ENCODE peak calls at places on chromosomes 3 and 15, in five cellular contexts. D is Panc1, H is esophagus muscularis mucosa, I is breast epithelium, N is GM12878. U is an unnamed sample.

GRCh38 chr3:158091526-158091925 is 14.7 kb downstream of the SHOX2 start:
- DNase-seq in D (no peak), H (no peak), I (no peak), N (no peak), U (no peak)

GRCh38 chr3:17478673-17479072 is 263.8 kb downstream of the TBC1D5 start:
- DNase-seq in D (peak), H (no peak), I (no peak), N (no peak), U (no peak)

GRCh38 chr3:183249006-183249718 is 3.9 kb upstream of the B3GNT5 start:
- DNase-seq in D (no peak), H (no peak), I (no peak), N (no peak), U (no peak)

GRCh38 chr15:67755936-67756335 is 69.4 kb upstream of the SKOR1 start:
- DNase-seq in D (no peak), H (no peak), I (no peak), N (no peak), U (no peak)

GRCh38 chr3:51967384-51968174 is at the start of gene PCBP4:
- DNase-seq in D (no peak), H (no peak), I (peak), N (no peak), U (no peak)

GRCh38 chr15:66089049-66089448 is 164.5 kb downstream of the MEGF11 start:
- DNase-seq in D (no peak), H (no peak), I (no peak), N (no peak), U (no peak)

GRCh38 chr3:102037791-102038190 is 188.5 kb downstream of the NFKBIZ start:
- DNase-seq in D (no peak), H (no peak), I (no peak), N (no peak), U (no peak)

GRCh38 chr15:80437492-80437891 is 33.3 kb downstream of the ARNT2 start:
- DNase-seq in D (no peak), H (no peak), I (no peak), N (no peak), U (no peak)

GRCh38 chr15:33801954-33802353 is 166.3 kb upstream of the CHRM5 start:
- DNase-seq in D (no peak), H (no peak), I (no peak), N (no peak), U (peak)

GRCh38 chr3:57279685-57280084 is 12.8 kb downstream of the ASB14 start:
- DNase-seq in D (no peak), H (no peak), I (no peak), N (no peak), U (no peak)

GRCh38 chr3:172437713-172438112 is 10.5 kb downstream of the GHSR start:
- DNase-seq in D (no peak), H (no peak), I (no peak), N (no peak), U (no peak)

GRCh38 chr3:61141697-61142096 is 109.6 kb downstream of the FHIT start:
- DNase-seq in D (no peak), H (no peak), I (no peak), N (no peak), U (no peak)

GRCh38 chr3:43871627-43872245 is 181.0 kb downstream of the ABHD5 start:
- DNase-seq in D (no peak), H (peak), I (no peak), N (no peak), U (no peak)

GRCh38 chr3:128430731-128431130 is 36.0 kb downstream of the DNAJB8 start:
- DNase-seq in D (no peak), H (no peak), I (no peak), N (no peak), U (no peak)

GRCh38 chr3:43905157-43905556 is 214.4 kb downstream of the ABHD5 start:
- DNase-seq in D (no peak), H (peak), I (no peak), N (no peak), U (no peak)

GRCh38 chr3:24763421-24763820 is 268.8 kb upstream of the THRB start:
- DNase-seq in D (no peak), H (no peak), I (no peak), N (no peak), U (no peak)

GRCh38 chr3:130258532-130258952 is 86.9 kb upstream of the COL6A5 start:
- DNase-seq in D (no peak), H (no peak), I (no peak), N (no peak), U (no peak)

GRCh38 chr3:106821801-106822200 is 555.4 kb upstream of the CCDC54 start:
- DNase-seq in D (no peak), H (no peak), I (no peak), N (no peak), U (no peak)

GRCh38 chr3:152317956-152318355 is 49.2 kb downstream of the MBNL1 start:
- DNase-seq in D (no peak), H (no peak), I (no peak), N (no peak), U (no peak)

GRCh38 chr3:18237251-18238005 is 187.7 kb downstream of the SATB1 start:
- DNase-seq in D (no peak), H (no peak), I (no peak), N (no peak), U (no peak)

GRCh38 chr15:22257047-22257667 is 176.8 kb downstream of the OR4M2 start:
- DNase-seq in D (no peak), H (no peak), I (no peak), N (no peak), U (no peak)

GRCh38 chr3:20849975-20850374 is 664.0 kb upstream of the SGO1 start:
- DNase-seq in D (no peak), H (no peak), I (no peak), N (no peak), U (no peak)

GRCh38 chr3:180048108-180048507 is 11.4 kb upstream of the PEX5L start:
- DNase-seq in D (no peak), H (no peak), I (no peak), N (peak), U (no peak)

GRCh38 chr15:80662756-80663553 is 32.2 kb upstream of the ABHD17C start:
- DNase-seq in D (no peak), H (no peak), I (no peak), N (no peak), U (no peak)

GRCh38 chr3:105906834-105907233 is 38.0 kb upstream of the CBLB start:
- DNase-seq in D (no peak), H (no peak), I (peak), N (no peak), U (no peak)

GRCh38 chr3:187946031-187946691 is 200.9 kb upstream of the BCL6 start:
- DNase-seq in D (no peak), H (no peak), I (no peak), N (no peak), U (no peak)
- H3K27ac ChIP-seq in D (no peak), H (no peak), I (no peak), N (no peak), U (no peak)

GRCh38 chr3:114453296-114453888 is 159.6 kb downstream of the TIGIT start:
- DNase-seq in D (no peak), H (no peak), I (no peak), N (no peak), U (no peak)
- H3K4me3 ChIP-seq in D (no peak), H (peak), I (peak), N (peak), U (no peak)

GRCh38 chr3:53154731-53155320 is 6.2 kb upstream of the PRKCD start:
- DNase-seq in D (no peak), H (no peak), I (no peak), N (no peak), U (no peak)

GRCh38 chr3:53153914-53154434 is 7.0 kb upstream of the PRKCD start:
- DNase-seq in D (no peak), H (no peak), I (no peak), N (no peak), U (no peak)

GRCh38 chr3:53157974-53158580 is 2.9 kb upstream of the PRKCD start:
- DNase-seq in D (no peak), H (no peak), I (no peak), N (no peak), U (no peak)

GRCh38 chr3:53156368-53156834 is 4.6 kb upstream of the PRKCD start:
- DNase-seq in D (no peak), H (no peak), I (no peak), N (no peak), U (no peak)

DNA sequence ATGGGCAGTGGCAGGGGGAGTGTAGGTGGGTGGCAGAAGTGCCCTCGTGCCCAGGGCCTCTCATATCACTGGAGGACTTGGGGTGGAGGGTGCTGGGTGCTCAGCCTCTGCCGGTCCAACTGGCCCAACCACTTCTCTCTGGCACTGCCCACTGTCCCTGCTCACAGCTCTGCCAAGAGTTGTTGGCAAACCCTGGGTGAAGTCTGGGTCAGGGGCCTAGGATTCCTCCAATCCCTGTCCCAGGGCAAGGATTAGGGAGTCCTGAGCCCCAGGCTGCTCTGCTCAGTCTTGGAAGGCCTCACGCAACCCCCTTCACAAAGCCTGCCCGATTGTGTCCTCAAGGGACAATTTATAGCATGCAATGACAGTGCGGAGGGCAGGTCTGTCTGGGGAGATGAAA is 5.2 kb upstream of the PRKCD start:
- DNase-seq in D (no peak), H (no peak), I (peak), N (no peak), U (no peak)
- TF ChIP-seq POLR2AphosphoS5 in D (no peak), H (no peak), I (peak), N (no peak), U (no peak)

GRCh38 chr3:7766530-7766929 is 735.1 kb upstream of the LMCD1 start:
- DNase-seq in D (no peak), H (no peak), I (no peak), N (no peak), U (no peak)

GRCh38 chr3:7764091-7764490 is 737.5 kb upstream of the LMCD1 start:
- DNase-seq in D (no peak), H (no peak), I (no peak), N (no peak), U (no peak)

GRCh38 chr3:7759630-7760029 is 742.0 kb upstream of the LMCD1 start:
- DNase-seq in D (no peak), H (no peak), I (no peak), N (no peak), U (no peak)

DNA sequence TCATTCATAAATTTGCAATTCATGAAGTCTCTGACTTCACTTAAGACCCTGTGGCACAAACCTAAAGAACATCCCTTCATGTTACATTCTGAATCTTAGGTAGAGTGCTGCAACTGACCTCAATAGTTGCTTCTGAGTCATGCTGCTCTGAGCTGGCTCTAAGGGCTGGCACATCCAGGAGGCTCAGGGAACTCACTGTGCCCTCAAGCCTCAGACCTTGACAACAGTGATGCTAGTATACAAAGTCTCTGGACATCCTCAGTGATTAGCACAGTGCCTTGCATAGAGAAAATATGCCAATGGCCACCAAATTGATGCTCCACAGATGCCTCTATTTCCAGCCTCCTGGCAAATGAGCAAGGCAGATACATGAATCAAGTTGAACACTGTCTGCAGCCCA is 740.9 kb upstream of the LMCD1 start:
- DNase-seq in D (no peak), H (peak), I (no peak), N (no peak), U (no peak)
- H3K27ac ChIP-seq in D (no peak), H (no peak), I (no peak), N (no peak), U (no peak)

DNA sequence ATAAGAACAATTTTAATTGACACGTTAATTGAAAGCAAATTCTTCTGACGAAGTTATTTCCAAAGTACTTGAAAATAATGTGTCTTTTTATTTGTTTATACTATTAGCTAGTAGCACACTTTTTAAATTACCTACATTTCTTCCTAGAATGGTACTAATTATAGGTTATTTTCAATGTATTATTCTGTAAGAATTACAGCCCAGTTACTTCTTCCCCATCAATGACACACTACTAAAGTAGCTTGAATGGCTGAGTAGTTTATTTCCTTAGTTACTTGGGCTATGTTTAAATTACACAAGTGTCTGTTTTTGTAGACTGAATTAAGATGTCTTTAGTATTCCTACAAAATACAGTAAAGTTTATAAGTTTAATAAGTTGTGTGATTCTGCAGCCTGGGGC is 217.6 kb upstream of the IL12A start:
- DNase-seq in D (no peak), H (no peak), I (no peak), N (no peak), U (no peak)
- H3K4me3 ChIP-seq in D (no peak), H (no peak), I (no peak), N (no peak), U (no peak)

GRCh38 chr3:12342151-12342550 is 53.3 kb downstream of the PPARG start:
- DNase-seq in D (no peak), H (no peak), I (no peak), N (no peak), U (no peak)
- TF ChIP-seq POLR2AphosphoS5 in D (no peak), H (no peak), I (no peak), N (no peak), U (no peak)

GRCh38 chr15:100601628-100602063 is 338 bp downstream of the LINS1 start:
- DNase-seq in D (no peak), H (no peak), I (no peak), N (no peak), U (no peak)
- H3K27ac ChIP-seq in D (peak), H (peak), I (peak), N (peak), U (no peak)

GRCh38 chr3:144128117-144128892 is 156.7 kb downstream of the DIPK2A start:
- DNase-seq in D (no peak), H (no peak), I (no peak), N (peak), U (no peak)
- H3K4me3 ChIP-seq in D (no peak), H (no peak), I (no peak), N (peak), U (no peak)